ENCODE peak calls at places on chromosomes 11 and 22, in six cellular contexts. One of them, this sample, is unnamed.
A peak's percentile ranks its signal among the peaks of the same experiment; 100 is the strongest.

GRCh38 chr22:50545522-50546325 is at the start of gene KLHDC7B:
- DNase-seq in cardiac muscle cell: no peak
- DNase-seq in SK-MEL-5: no peak
- DNase-seq in AG04450: no peak
- DNase-seq in substantia nigra: no peak
- DNase-seq in naive thymus-derived CD8-positive, alpha-beta T cell: no peak
- DNase-seq in this sample: no peak

GRCh38 chr11:69035150-69035958 is 13.4 kb upstream of the TPCN2 start:
- DNase-seq in SK-MEL-5: no peak
- DNase-seq in naive thymus-derived CD8-positive, alpha-beta T cell: no peak
- DNase-seq in AG04450: no peak
- DNase-seq in substantia nigra: peak; percentile 33
- DNase-seq in cardiac muscle cell: peak; percentile 52
- DNase-seq in this sample: no peak

GRCh38 chr22:30922151-30922611 is 46.4 kb downstream of the MORC2 start:
- DNase-seq in AG04450: no peak
- DNase-seq in naive thymus-derived CD8-positive, alpha-beta T cell: peak; percentile 80
- DNase-seq in cardiac muscle cell: peak; percentile 76
- DNase-seq in substantia nigra: peak; percentile 32
- DNase-seq in SK-MEL-5: no peak
- DNase-seq in this sample: peak; percentile 22

GRCh38 chr11:78941226-78941851 is 366.7 kb upstream of the NARS2 start:
- DNase-seq in AG04450: no peak
- DNase-seq in substantia nigra: no peak
- DNase-seq in SK-MEL-5: no peak
- DNase-seq in cardiac muscle cell: no peak
- DNase-seq in naive thymus-derived CD8-positive, alpha-beta T cell: no peak
- DNase-seq in this sample: no peak

GRCh38 chr11:44847316-44847715 is 103.4 kb downstream of the TP53I11 start:
- DNase-seq in substantia nigra: no peak
- DNase-seq in AG04450: no peak
- DNase-seq in cardiac muscle cell: no peak
- DNase-seq in SK-MEL-5: no peak
- DNase-seq in naive thymus-derived CD8-positive, alpha-beta T cell: no peak
- DNase-seq in this sample: no peak

GRCh38 chr22:40727607-40728325 is 48.5 kb downstream of the MCHR1 start:
- DNase-seq in naive thymus-derived CD8-positive, alpha-beta T cell: no peak
- DNase-seq in AG04450: no peak
- DNase-seq in SK-MEL-5: no peak
- DNase-seq in substantia nigra: no peak
- DNase-seq in cardiac muscle cell: no peak
- DNase-seq in this sample: no peak

GRCh38 chr11:128279861-128280260 is 307.5 kb downstream of the ETS1 start:
- DNase-seq in AG04450: no peak
- DNase-seq in cardiac muscle cell: peak; percentile 16
- DNase-seq in naive thymus-derived CD8-positive, alpha-beta T cell: no peak
- DNase-seq in substantia nigra: no peak
- DNase-seq in SK-MEL-5: peak; percentile 88
- DNase-seq in this sample: no peak

GRCh38 chr11:129652828-129653227 is 162.8 kb upstream of the TMEM45B start:
- DNase-seq in naive thymus-derived CD8-positive, alpha-beta T cell: no peak
- DNase-seq in cardiac muscle cell: no peak
- DNase-seq in substantia nigra: no peak
- DNase-seq in SK-MEL-5: no peak
- DNase-seq in AG04450: peak; percentile 30
- DNase-seq in this sample: no peak

GRCh38 chr11:96014234-96014633 is 90.3 kb upstream of the MTMR2 start:
- DNase-seq in naive thymus-derived CD8-positive, alpha-beta T cell: peak; percentile 49
- DNase-seq in AG04450: no peak
- DNase-seq in substantia nigra: no peak
- DNase-seq in SK-MEL-5: peak; percentile 2
- DNase-seq in cardiac muscle cell: peak; percentile 59
- DNase-seq in this sample: no peak

GRCh38 chr11:77547863-77548551 is 41.7 kb upstream of the AQP11 start:
- DNase-seq in naive thymus-derived CD8-positive, alpha-beta T cell: no peak
- DNase-seq in substantia nigra: peak; percentile 2
- DNase-seq in cardiac muscle cell: peak; percentile 82
- DNase-seq in AG04450: peak; percentile 50
- DNase-seq in SK-MEL-5: peak; percentile 79
- DNase-seq in this sample: peak; percentile 72

GRCh38 chr11:474914-475506 is 24.9 kb downstream of the PTDSS2 start:
- DNase-seq in cardiac muscle cell: no peak
- DNase-seq in substantia nigra: no peak
- DNase-seq in SK-MEL-5: no peak
- DNase-seq in naive thymus-derived CD8-positive, alpha-beta T cell: no peak
- DNase-seq in AG04450: no peak
- DNase-seq in this sample: no peak

GRCh38 chr22:20221421-20222340 is 46.4 kb downstream of the RTN4R start:
- DNase-seq in substantia nigra: peak; percentile 59
- DNase-seq in AG04450: no peak
- DNase-seq in naive thymus-derived CD8-positive, alpha-beta T cell: no peak
- DNase-seq in SK-MEL-5: no peak
- DNase-seq in cardiac muscle cell: no peak
- DNase-seq in this sample: no peak

GRCh38 chr11:134642206-134642605 is 230.2 kb upstream of the B3GAT1 start:
- DNase-seq in cardiac muscle cell: no peak
- DNase-seq in SK-MEL-5: no peak
- DNase-seq in substantia nigra: no peak
- DNase-seq in naive thymus-derived CD8-positive, alpha-beta T cell: no peak
- DNase-seq in AG04450: no peak
- DNase-seq in this sample: no peak

GRCh38 chr11:132231656-132232173 is 861.3 kb downstream of the NTM start:
- DNase-seq in substantia nigra: no peak
- DNase-seq in cardiac muscle cell: peak; percentile 7
- DNase-seq in SK-MEL-5: no peak
- DNase-seq in naive thymus-derived CD8-positive, alpha-beta T cell: no peak
- DNase-seq in AG04450: no peak
- DNase-seq in this sample: no peak

GRCh38 chr22:30572210-30572609 is 2.3 kb downstream of the GAL3ST1 start:
- DNase-seq in substantia nigra: no peak
- DNase-seq in AG04450: no peak
- DNase-seq in naive thymus-derived CD8-positive, alpha-beta T cell: no peak
- DNase-seq in cardiac muscle cell: no peak
- DNase-seq in SK-MEL-5: no peak
- DNase-seq in this sample: no peak

GRCh38 chr11:25628030-25628429 is 703.9 kb upstream of the ANO3 start:
- DNase-seq in cardiac muscle cell: no peak
- DNase-seq in substantia nigra: no peak
- DNase-seq in AG04450: no peak
- DNase-seq in SK-MEL-5: no peak
- DNase-seq in naive thymus-derived CD8-positive, alpha-beta T cell: no peak
- DNase-seq in this sample: no peak

GRCh38 chr11:123062892-123063395 is 1.0 kb upstream of the HSPA8 start:
- DNase-seq in SK-MEL-5: peak; percentile 28
- DNase-seq in naive thymus-derived CD8-positive, alpha-beta T cell: no peak
- DNase-seq in substantia nigra: no peak
- DNase-seq in AG04450: peak; percentile 11
- DNase-seq in cardiac muscle cell: peak; percentile 71
- DNase-seq in this sample: no peak

GRCh38 chr11:9109858-9110731 is 18.7 kb upstream of the SCUBE2 start:
- DNase-seq in SK-MEL-5: no peak
- DNase-seq in substantia nigra: no peak
- DNase-seq in AG04450: no peak
- DNase-seq in naive thymus-derived CD8-positive, alpha-beta T cell: no peak
- DNase-seq in cardiac muscle cell: no peak
- DNase-seq in this sample: no peak

GRCh38 chr11:90134420-90135003 is at the start of gene NAALAD2:
- DNase-seq in AG04450: no peak
- DNase-seq in SK-MEL-5: peak; percentile 51
- DNase-seq in cardiac muscle cell: peak; percentile 80
- DNase-seq in substantia nigra: peak; percentile 56
- DNase-seq in naive thymus-derived CD8-positive, alpha-beta T cell: no peak
- DNase-seq in this sample: peak; percentile 58

GRCh38 chr11:17421781-17422180 is 33.3 kb upstream of the KCNJ11 start:
- DNase-seq in AG04450: no peak
- DNase-seq in SK-MEL-5: no peak
- DNase-seq in naive thymus-derived CD8-positive, alpha-beta T cell: no peak
- DNase-seq in cardiac muscle cell: no peak
- DNase-seq in substantia nigra: no peak
- DNase-seq in this sample: no peak

GRCh38 chr22:50523806-50524663 is 1.4 kb downstream of the SCO2 start:
- DNase-seq in cardiac muscle cell: no peak
- DNase-seq in naive thymus-derived CD8-positive, alpha-beta T cell: no peak
- DNase-seq in AG04450: no peak
- DNase-seq in substantia nigra: no peak
- DNase-seq in SK-MEL-5: no peak
- DNase-seq in this sample: no peak

GRCh38 chr11:46698597-46698996 is 1.8 kb downstream of the ARHGAP1 start:
- DNase-seq in AG04450: no peak
- DNase-seq in substantia nigra: no peak
- DNase-seq in naive thymus-derived CD8-positive, alpha-beta T cell: no peak
- DNase-seq in cardiac muscle cell: no peak
- DNase-seq in SK-MEL-5: no peak
- DNase-seq in this sample: no peak

GRCh38 chr11:134794192-134794591 is 382.1 kb upstream of the B3GAT1 start:
- DNase-seq in cardiac muscle cell: no peak
- DNase-seq in naive thymus-derived CD8-positive, alpha-beta T cell: no peak
- DNase-seq in AG04450: no peak
- DNase-seq in SK-MEL-5: no peak
- DNase-seq in substantia nigra: no peak
- DNase-seq in this sample: no peak

GRCh38 chr11:61797263-61797944 is 4.7 kb downstream of the FEN1 start:
- DNase-seq in cardiac muscle cell: peak; percentile 92
- DNase-seq in AG04450: peak; percentile 82
- DNase-seq in SK-MEL-5: peak; percentile 77
- DNase-seq in substantia nigra: peak; percentile 60
- DNase-seq in naive thymus-derived CD8-positive, alpha-beta T cell: peak; percentile 59
- DNase-seq in this sample: peak; percentile 89

GRCh38 chr22:44210721-44211120 is 30.0 kb downstream of the PARVG start:
- DNase-seq in AG04450: peak; percentile 39
- DNase-seq in SK-MEL-5: no peak
- DNase-seq in substantia nigra: no peak
- DNase-seq in naive thymus-derived CD8-positive, alpha-beta T cell: no peak
- DNase-seq in cardiac muscle cell: peak; percentile 45
- DNase-seq in this sample: no peak

GRCh38 chr11:3052109-3052479 is 5.1 kb downstream of the CARS1 start:
- DNase-seq in AG04450: no peak
- DNase-seq in naive thymus-derived CD8-positive, alpha-beta T cell: no peak
- DNase-seq in SK-MEL-5: no peak
- DNase-seq in cardiac muscle cell: no peak
- DNase-seq in substantia nigra: no peak
- DNase-seq in this sample: no peak

GRCh38 chr11:844693-845644 is 2.3 kb downstream of the TSPAN4 start:
- DNase-seq in substantia nigra: peak; percentile 37
- DNase-seq in naive thymus-derived CD8-positive, alpha-beta T cell: peak; percentile 63
- DNase-seq in SK-MEL-5: peak; percentile 92
- DNase-seq in cardiac muscle cell: peak; percentile 98
- DNase-seq in AG04450: peak; percentile 71
- DNase-seq in this sample: no peak

GRCh38 chr22:47190276-47190956 is 428.0 kb downstream of the TBC1D22A start:
- DNase-seq in AG04450: no peak
- DNase-seq in cardiac muscle cell: no peak
- DNase-seq in substantia nigra: no peak
- DNase-seq in SK-MEL-5: no peak
- DNase-seq in naive thymus-derived CD8-positive, alpha-beta T cell: no peak
- DNase-seq in this sample: no peak

GRCh38 chr22:49972163-49973017 is 11.8 kb downstream of the PIM3 start:
- DNase-seq in AG04450: no peak
- DNase-seq in cardiac muscle cell: no peak
- DNase-seq in substantia nigra: no peak
- DNase-seq in SK-MEL-5: no peak
- DNase-seq in naive thymus-derived CD8-positive, alpha-beta T cell: no peak
- DNase-seq in this sample: no peak

GRCh38 chr11:94602430-94603372 is 35.5 kb downstream of the PIWIL4 start:
- DNase-seq in substantia nigra: peak; percentile 74
- DNase-seq in cardiac muscle cell: peak; percentile 83
- DNase-seq in AG04450: peak; percentile 81
- DNase-seq in SK-MEL-5: peak; percentile 86
- DNase-seq in naive thymus-derived CD8-positive, alpha-beta T cell: no peak
- DNase-seq in this sample: peak; percentile 70

GRCh38 chr11:68962527-68963250 is 18.1 kb downstream of the MRGPRD start:
- DNase-seq in naive thymus-derived CD8-positive, alpha-beta T cell: no peak
- DNase-seq in substantia nigra: no peak
- DNase-seq in SK-MEL-5: no peak
- DNase-seq in cardiac muscle cell: no peak
- DNase-seq in AG04450: no peak
- DNase-seq in this sample: no peak

GRCh38 chr11:121672630-121673487 is 220.1 kb upstream of the SORL1-AS1 start:
- DNase-seq in cardiac muscle cell: peak; percentile 70
- DNase-seq in SK-MEL-5: no peak
- DNase-seq in substantia nigra: no peak
- DNase-seq in naive thymus-derived CD8-positive, alpha-beta T cell: no peak
- DNase-seq in AG04450: no peak
- DNase-seq in this sample: no peak

GRCh38 chr11:120339394-120339890 is 3.2 kb downstream of the ARHGEF12 start:
- DNase-seq in AG04450: no peak
- DNase-seq in substantia nigra: no peak
- DNase-seq in cardiac muscle cell: no peak
- DNase-seq in SK-MEL-5: peak; percentile 73
- DNase-seq in naive thymus-derived CD8-positive, alpha-beta T cell: no peak
- DNase-seq in this sample: peak; percentile 71